ENCODE peak calls at places on chromosomes 11 and 22, in seven cellular contexts. H, J, G, X, M, O and B are unnamed samples.

GRCh38 chr11:121802542-121802941 is 313.5 kb downstream of the BLID start:
- DNase-seq in O (no peak), H (no peak), X (no peak), M (peak), J (no peak), G (peak), B (no peak)

GRCh38 chr11:21866781-21867180 is 326.1 kb upstream of the ANO5 start:
- DNase-seq in H (no peak), M (no peak), X (no peak), J (no peak), O (no peak), G (no peak), B (no peak)

GRCh38 chr22:19066531-19067271 is 55.5 kb downstream of the DGCR2 start:
- DNase-seq in M (no peak), G (no peak), H (peak), X (no peak), J (peak), O (no peak), B (no peak)

GRCh38 chr22:37321288-37321687 is 39.0 kb downstream of the CYTH4 start:
- DNase-seq in X (no peak), G (no peak), H (no peak), O (no peak), M (no peak), J (no peak), B (no peak)

GRCh38 chr22:43883012-43883661 is 8.7 kb downstream of the PNPLA5 start:
- DNase-seq in H (peak), G (peak), J (peak), X (peak), M (peak), O (peak), B (peak)

GRCh38 chr11:110599207-110599606 is 113.0 kb downstream of the ARHGAP20 start:
- DNase-seq in J (no peak), M (no peak), H (no peak), O (no peak), X (no peak), G (no peak), B (no peak)

GRCh38 chr11:11584446-11584810 is 37.4 kb downstream of the GALNT18 start:
- DNase-seq in H (peak), J (no peak), O (no peak), G (no peak), X (no peak), M (no peak), B (no peak)

GRCh38 chr11:130314749-130315285 is at the start of gene ZBTB44:
- DNase-seq in H (peak), O (peak), G (peak), J (peak), X (peak), M (peak), B (peak)

GRCh38 chr11:78691215-78691614 is 116.6 kb upstream of the NARS2 start:
- DNase-seq in G (no peak), M (no peak), H (no peak), J (no peak), O (no peak), X (no peak), B (no peak)